ENCODE peak calls at places on chromosome 14, in four cellular contexts. T is mesendoderm; E is vagina; P is effector memory CD4-positive, alpha-beta T cell. H is an unnamed sample. For H3K36me3 and H3K27me3, the result is how much of the 10 kb centered on the place peaks cover.

GRCh38 chr14:68094158-68094557 is 274.6 kb downstream of the RAD51B start:
- DNase-seq in P (no peak), T (no peak), E (no peak), H (no peak)

GRCh38 chr14:29738056-29738455 is 189.6 kb downstream of the PRKD1 start:
- DNase-seq in E (no peak), T (no peak), P (no peak), H (no peak)

GRCh38 chr14:22375321-22375930 is 213.6 kb downstream of the DAD1 start:
- DNase-seq in T (peak), P (no peak), E (no peak), H (peak)

GRCh38 chr14:103213331-103213730 is 90.1 kb downstream of the TNFAIP2 start:
- DNase-seq in T (no peak), P (no peak), E (no peak), H (no peak)

GRCh38 chr14:52563120-52563519 is 10.5 kb downstream of the GPR137C start:
- DNase-seq in E (no peak), T (peak), P (no peak), H (no peak)

GRCh38 chr14:90850487-90850886 is 34.3 kb upstream of the TTC7B start:
- DNase-seq in E (no peak), T (peak), P (no peak), H (peak)

GRCh38 chr14:55773297-55773696 is 193.3 kb downstream of the KTN1 start:
- DNase-seq in E (no peak), P (no peak), T (no peak), H (no peak)

GRCh38 chr14:91872011-91872476 is 4.7 kb upstream of the TC2N start:
- DNase-seq in P (peak), E (no peak), T (no peak), H (no peak)

GRCh38 chr14:22410497-22410896 is 178.5 kb downstream of the DAD1 start:
- DNase-seq in T (no peak), P (no peak), E (no peak), H (no peak)

GRCh38 chr14:26856832-26857508 is 259.1 kb upstream of the NOVA1 start:
- DNase-seq in T (no peak), P (no peak), E (no peak), H (no peak)

GRCh38 chr14:76687611-76688372 is 73.5 kb upstream of the VASH1 start:
- DNase-seq in E (no peak), T (no peak), P (no peak), H (no peak)

GRCh38 chr14:91891721-91892220 is 24.4 kb upstream of the TC2N start:
- DNase-seq in E (no peak), P (no peak), T (no peak), H (no peak)

GRCh38 chr14:76904740-76905569 is 78.7 kb downstream of the LRRC74A start:
- DNase-seq in T (no peak), P (peak), E (no peak), H (no peak)

GRCh38 chr14:76919811-76920571 is 93.8 kb downstream of the LRRC74A start:
- DNase-seq in T (peak), E (no peak), P (peak), H (peak)

GRCh38 chr14:104472536-104473243 is 106.9 kb upstream of the C14orf180 start:
- DNase-seq in E (no peak), P (no peak), T (no peak), H (no peak)

GRCh38 chr14:19800282-19801117 is 3.1 kb upstream of the OR4N2 start:
- DNase-seq in P (no peak), T (no peak), E (no peak), H (no peak)

GRCh38 chr14:103031956-103032355 is 25.4 kb downstream of the CDC42BPB start:
- DNase-seq in P (no peak), E (no peak), T (peak), H (peak)

GRCh38 chr14:76330411-76331327 is 45.3 kb upstream of the ESRRB start:
- DNase-seq in T (peak), P (no peak), E (no peak), H (peak)

GRCh38 chr14:51396222-51396815 is 156.3 kb downstream of the TMX1 start:
- DNase-seq in T (no peak), P (no peak), E (peak), H (no peak)

GRCh38 chr14:102688290-102688689 is 89.0 kb upstream of the TRAF3 start:
- DNase-seq in T (no peak), P (no peak), E (no peak), H (no peak)

GRCh38 chr14:52446355-52446754 is 106.0 kb downstream of the TXNDC16 start:
- DNase-seq in T (no peak), E (no peak), P (no peak), H (no peak)

GRCh38 chr14:34212574-34212973 is 249.5 kb downstream of the SPTSSA start:
- DNase-seq in T (no peak), P (no peak), E (no peak), H (no peak)

GRCh38 chr14:103633391-103633790 is 4.4 kb downstream of the KLC1 start:
- DNase-seq in E (no peak), T (no peak), P (no peak), H (no peak)

GRCh38 chr14:63318835-63319234 is at the start of gene GPHB5:
- DNase-seq in P (no peak), E (no peak), T (no peak), H (no peak)

GRCh38 chr14:76050797-76051392 is 65.3 kb downstream of the IFT43 start:
- DNase-seq in P (peak), E (no peak), T (peak), H (peak)

GRCh38 chr14:102798926-102799325 is 21.7 kb downstream of the TRAF3 start:
- DNase-seq in T (no peak), P (no peak), E (no peak), H (peak)

GRCh38 chr14:77099425-77100167 is 1.5 kb downstream of the CIPC start:
- DNase-seq in T (peak), P (no peak), E (no peak), H (no peak)

GRCh38 chr14:77124345-77125274 is 17.0 kb downstream of the ZDHHC22 start:
- DNase-seq in T (peak), P (peak), E (no peak), H (peak)

GRCh38 chr14:58677525-58677924 is 39.8 kb downstream of the DACT1 start:
- DNase-seq in E (no peak), T (no peak), P (no peak), H (no peak)

GRCh38 chr14:31251028-31251958 is 43.7 kb upstream of the HECTD1 start:
- DNase-seq in E (no peak), T (no peak), P (no peak), H (no peak)

GRCh38 chr14:24403294-24404013 is 4.7 kb downstream of the NYNRIN start:
- DNase-seq in E (no peak), T (peak), P (no peak), H (no peak)
- H3K4me3 ChIP-seq in E (peak), T (no peak), P (no peak), H (no peak)

GRCh38 chr14:71108398-71109114 is 201.3 kb downstream of the PCNX1 start:
- DNase-seq in T (no peak), P (no peak), E (no peak), H (no peak)
- H3K36me3 ChIP-seq in T (under half), P (half or more), E (half or more), H (under half)

GRCh38 chr14:93050761-93051160 is 65.0 kb downstream of the ITPK1 start:
- DNase-seq in T (no peak), E (no peak), P (no peak), H (no peak)

GRCh38 chr14:93048843-93049242 is 66.9 kb downstream of the ITPK1 start:
- DNase-seq in E (no peak), P (no peak), T (no peak), H (no peak)

GRCh38 chr14:93049867-93050331 is 65.8 kb downstream of the ITPK1 start:
- DNase-seq in T (no peak), E (no peak), P (no peak), H (no peak)

GRCh38 chr14:93047661-93048060 is 68.1 kb downstream of the ITPK1 start:
- DNase-seq in T (no peak), P (no peak), E (no peak), H (no peak)

GRCh38 chr14:93049295-93049694 is 66.4 kb downstream of the ITPK1 start:
- DNase-seq in E (no peak), T (no peak), P (no peak), H (no peak)
- H3K27me3 ChIP-seq in E (under half), T (under half), P (under half), H (under half)

GRCh38 chr14:101560534-101561113 is 671 bp upstream of the DIO3 start:
- DNase-seq in E (no peak), T (no peak), P (no peak), H (peak)

GRCh38 chr14:101559250-101559623 is 2.1 kb upstream of the DIO3 start:
- DNase-seq in T (no peak), P (no peak), E (no peak), H (no peak)

GRCh38 chr14:101561145-101561896 is at the start of gene DIO3:
- DNase-seq in E (no peak), P (no peak), T (peak), H (peak)

GRCh38 chr14:101558739-101559240 is 2.5 kb upstream of the DIO3 start:
- DNase-seq in P (no peak), T (no peak), E (no peak), H (no peak)

GRCh38 chr14:101559624-101560533 is 1.4 kb upstream of the DIO3 start:
- DNase-seq in P (no peak), T (peak), E (no peak), H (peak)
- H3K4me3 ChIP-seq in P (no peak), T (peak), E (peak), H (peak)

GRCh38 chr14:74296037-74296467 is 6.7 kb downstream of the ABCD4 start:
- DNase-seq in T (no peak), E (no peak), P (no peak), H (no peak)
- H3K36me3 ChIP-seq in T (under half), E (half or more), P (under half), H (under half)

DNA sequence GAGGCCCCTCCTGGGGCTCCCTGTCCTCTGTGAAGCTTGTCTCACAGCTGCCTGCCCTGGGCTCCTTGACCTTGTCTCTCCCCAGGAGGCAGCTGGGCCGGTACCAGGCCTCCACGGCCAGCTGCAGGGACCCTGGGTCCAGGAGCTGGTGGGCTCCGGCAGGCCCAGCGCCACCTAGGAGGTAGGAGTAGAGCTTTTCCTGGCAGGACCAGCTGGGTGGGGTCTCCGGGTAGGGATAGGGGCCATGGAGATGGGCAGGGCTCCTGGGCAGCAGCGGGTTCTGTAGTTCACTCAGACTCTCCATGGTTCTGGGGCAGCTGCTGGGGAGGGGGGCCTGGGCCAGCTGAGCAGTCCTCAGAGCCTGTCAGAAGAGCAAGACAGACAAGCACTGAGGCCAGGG is 16.6 kb downstream of the SYNDIG1L start:
- DNase-seq in E (no peak), T (no peak), P (no peak), H (peak)
- H3K27me3 ChIP-seq in E (under half), T (under half), P (under half), H (under half)